ENCODE peak calls at places on chromosomes 3 and 15, in four cellular contexts. V is Peyer's patch; Z is AG20443; C is activated CD4-positive, alpha-beta T cell treated with anti-CD3 and anti-CD28 coated beads for 36 hours. O is an unnamed sample.

GRCh38 chr3:36060950-36061349 is 319.4 kb upstream of the STAC start:
- DNase-seq in C (no peak), V (no peak), Z (no peak), O (no peak)

GRCh38 chr15:70027518-70027917 is 70.2 kb downstream of the TLE3 start:
- DNase-seq in Z (no peak), V (no peak), C (no peak), O (no peak)

GRCh38 chr15:74184582-74185091 is 11.1 kb downstream of the ISLR start:
- DNase-seq in Z (no peak), C (peak), V (no peak), O (no peak)

GRCh38 chr3:177460100-177460499 is 262.8 kb upstream of the TBL1XR1 start:
- DNase-seq in V (no peak), C (no peak), Z (no peak), O (no peak)

GRCh38 chr15:35755237-35755802 is 209.4 kb upstream of the DPH6 start:
- DNase-seq in Z (no peak), C (no peak), V (no peak), O (no peak)

GRCh38 chr3:190617185-190617584 is 103.3 kb downstream of the IL1RAP start:
- DNase-seq in Z (no peak), C (peak), V (peak), O (peak)

GRCh38 chr3:18103591-18103990 is 321.5 kb downstream of the SATB1 start:
- DNase-seq in V (no peak), Z (no peak), C (no peak), O (no peak)

GRCh38 chr3:30368978-30369377 is 237.4 kb upstream of the TGFBR2 start:
- DNase-seq in C (no peak), Z (peak), V (no peak), O (no peak)

GRCh38 chr3:189225431-189225830 is 53.7 kb downstream of the TPRG1 start:
- DNase-seq in V (no peak), Z (no peak), C (no peak), O (no peak)

O was measured in activated T-helper 2 cell treated with anti-CD3 and anti-CD28 coated beads, Interferon-gamma antibody, Interleukin-2, Interleukin-4, amounts not matched to agents 10 μg/mL and 5 μg/mL and 100 μg/mL, durations not matched to agents 14 hours and 24 hours and 36 hours.